ENCODE peak calls at places on chromosomes 11 and 22, in six cellular contexts. I is body of pancreas, C is prostate gland, D is ovary, U is tibial nerve, N is esophagus squamous epithelium. O is an unnamed sample.
A peak's percentile ranks its signal among the peaks of the same experiment; 100 is the strongest.

GRCh38 chr11:32713496-32713895 is 81.0 kb downstream of the CCDC73 start:
- DNase-seq in I (no peak), C (no peak), D (no peak), U (no peak), N (no peak), O (no peak)

GRCh38 chr11:18310800-18311340 is 11.1 kb downstream of the HPS5 start:
- DNase-seq in I (peak; percentile 18), C (no peak), D (no peak), U (no peak), N (no peak), O (no peak)

GRCh38 chr11:90288207-90288821 is 65.5 kb upstream of the CHORDC1 start:
- DNase-seq in I (no peak), C (no peak), D (no peak), U (no peak), N (no peak), O (no peak)

GRCh38 chr11:88307749-88308425 is 29.6 kb downstream of the CTSC start:
- DNase-seq in I (no peak), C (no peak), D (no peak), U (no peak), N (no peak), O (no peak)

GRCh38 chr22:50548046-50548912 is 2.6 kb downstream of the KLHDC7B start:
- DNase-seq in I (no peak), C (no peak), D (no peak), U (no peak), N (no peak), O (no peak)

GRCh38 chr22:35930933-35931332 is 97.7 kb downstream of the RBFOX2 start:
- DNase-seq in I (peak; percentile 36), C (no peak), D (no peak), U (no peak), N (no peak), O (peak; percentile 38)

GRCh38 chr11:2988996-2989395 is 3.1 kb downstream of the NAP1L4 start:
- DNase-seq in I (no peak), C (no peak), D (no peak), U (no peak), N (no peak), O (no peak)

GRCh38 chr22:41780714-41781507 is 19.6 kb upstream of the CCDC134 start:
- DNase-seq in I (peak; percentile 33), C (no peak), D (no peak), U (no peak), N (peak; percentile 70), O (peak; percentile 18)

GRCh38 chr11:79156031-79156430 is 284.8 kb downstream of the TENM4 start:
- DNase-seq in I (peak; percentile 15), C (no peak), D (no peak), U (no peak), N (no peak), O (no peak)

GRCh38 chr11:15985127-15985862 is 371.1 kb downstream of the SOX6 start:
- DNase-seq in I (no peak), C (no peak), D (no peak), U (no peak), N (no peak), O (no peak)

GRCh38 chr11:39745401-39745800 is 1714.1 kb downstream of the LRRC4C start:
- DNase-seq in I (no peak), C (no peak), D (no peak), U (no peak), N (no peak), O (no peak)

GRCh38 chr11:107387666-107388065 is 70.0 kb downstream of the CWF19L2 start:
- DNase-seq in I (no peak), C (no peak), D (no peak), U (no peak), N (no peak), O (no peak)

GRCh38 chr11:69638941-69639681 is 1.8 kb upstream of the CCND1 start:
- DNase-seq in I (peak; percentile 86), C (peak; percentile 96), D (peak; percentile 33), U (peak; percentile 77), N (no peak), O (peak; percentile 80)

GRCh38 chr22:17726561-17727243 is 47.6 kb downstream of the BID start:
- DNase-seq in I (no peak), C (no peak), D (no peak), U (no peak), N (no peak), O (no peak)

GRCh38 chr22:46061431-46062231 is 84.7 kb upstream of the WNT7B start:
- DNase-seq in I (peak; percentile 16), C (no peak), D (no peak), U (peak; percentile 19), N (no peak), O (peak; percentile 19)

GRCh38 chr22:29635734-29636357 is 32.4 kb downstream of the NF2 start:
- DNase-seq in I (no peak), C (peak; percentile 19), D (no peak), U (no peak), N (no peak), O (no peak)

GRCh38 chr22:46139895-46140350 is 10.4 kb upstream of the PPARA start:
- DNase-seq in I (peak; percentile 72), C (no peak), D (peak; percentile 78), U (no peak), N (no peak), O (no peak)

GRCh38 chr11:110196884-110197420 is 99.5 kb downstream of the RDX start:
- DNase-seq in I (no peak), C (no peak), D (no peak), U (no peak), N (no peak), O (no peak)

GRCh38 chr22:39117585-39118191 is 20.6 kb downstream of the APOBEC3H start:
- DNase-seq in I (peak; percentile 61), C (peak; percentile 36), D (no peak), U (no peak), N (no peak), O (no peak)

GRCh38 chr11:17564687-17565042 is 17.6 kb downstream of the OTOG start:
- DNase-seq in I (no peak), C (no peak), D (no peak), U (no peak), N (no peak), O (no peak)

GRCh38 chr11:128488471-128488870 is 98.9 kb downstream of the ETS1 start:
- DNase-seq in I (no peak), C (no peak), D (no peak), U (no peak), N (no peak), O (no peak)

GRCh38 chr11:33379931-33380330 is 122.8 kb downstream of the HIPK3 start:
- DNase-seq in I (no peak), C (no peak), D (no peak), U (no peak), N (no peak), O (no peak)

DNA sequence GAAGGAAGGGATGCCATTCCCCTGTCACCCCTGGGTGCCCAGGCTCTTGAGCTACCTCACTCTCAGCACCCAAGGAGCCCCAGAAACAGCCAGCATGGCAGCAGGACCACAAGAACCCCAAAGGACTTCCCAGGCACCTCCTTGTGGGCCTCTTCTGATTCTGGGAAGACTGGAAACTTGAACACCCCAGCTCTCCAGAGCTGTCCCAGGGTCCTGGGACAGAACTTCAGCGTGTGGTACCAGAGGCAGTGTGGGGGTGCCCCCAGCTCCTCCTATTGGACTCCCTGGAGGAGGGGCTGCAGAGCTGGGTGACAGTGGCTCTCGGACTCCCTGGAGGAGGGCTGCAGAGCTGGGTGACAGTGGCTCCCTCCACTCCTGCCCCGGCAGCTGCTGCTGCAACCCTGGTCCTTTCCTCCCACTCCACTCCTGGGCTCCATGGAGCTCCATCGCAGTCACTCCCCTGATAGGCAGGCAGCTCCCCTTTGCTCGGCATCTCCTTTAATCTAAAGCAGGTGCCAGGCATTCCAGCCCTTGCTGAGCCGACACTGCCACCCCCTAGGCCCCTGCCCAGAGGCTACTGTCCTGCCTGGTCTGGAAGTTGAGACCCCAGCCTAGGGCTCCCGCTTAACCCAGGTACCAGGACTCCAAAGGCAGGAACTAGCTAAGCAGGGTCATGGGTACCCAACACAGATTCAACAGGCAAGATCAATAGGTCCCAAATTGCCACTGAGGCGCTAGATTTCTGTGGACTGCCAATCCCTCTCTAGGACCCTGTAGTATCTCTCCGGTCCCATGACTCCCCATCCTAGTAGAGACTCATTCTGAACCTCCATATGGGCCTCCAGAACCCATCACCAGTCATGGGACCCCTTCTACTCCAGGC is 2.7 kb downstream of the BCL9L start:
- DNase-seq in I (no peak), C (no peak), D (peak; percentile 24), U (no peak), N (no peak), O (no peak)
- H3K4me1 ChIP-seq in I (peaks cover 81% of the 10 kb centered on the region), C (peaks cover 57% of the 10 kb centered on the region), D (peaks cover 23% of the 10 kb centered on the region), U (peaks cover 66% of the 10 kb centered on the region), N (peaks cover 74% of the 10 kb centered on the region), O (peaks cover 33% of the 10 kb centered on the region)

GRCh38 chr11:36013950-36014349 is 70.1 kb downstream of the LDLRAD3 start:
- DNase-seq in I (no peak), C (no peak), D (no peak), U (no peak), N (no peak), O (no peak)

GRCh38 chr11:36014499-36014898 is 70.6 kb downstream of the LDLRAD3 start:
- DNase-seq in I (no peak), C (no peak), D (no peak), U (no peak), N (no peak), O (no peak)

GRCh38 chr11:36011574-36011973 is 67.7 kb downstream of the LDLRAD3 start:
- DNase-seq in I (no peak), C (no peak), D (no peak), U (no peak), N (no peak), O (no peak)

GRCh38 chr11:36012410-36012809 is 68.5 kb downstream of the LDLRAD3 start:
- DNase-seq in I (no peak), C (no peak), D (no peak), U (no peak), N (no peak), O (no peak)

DNA sequence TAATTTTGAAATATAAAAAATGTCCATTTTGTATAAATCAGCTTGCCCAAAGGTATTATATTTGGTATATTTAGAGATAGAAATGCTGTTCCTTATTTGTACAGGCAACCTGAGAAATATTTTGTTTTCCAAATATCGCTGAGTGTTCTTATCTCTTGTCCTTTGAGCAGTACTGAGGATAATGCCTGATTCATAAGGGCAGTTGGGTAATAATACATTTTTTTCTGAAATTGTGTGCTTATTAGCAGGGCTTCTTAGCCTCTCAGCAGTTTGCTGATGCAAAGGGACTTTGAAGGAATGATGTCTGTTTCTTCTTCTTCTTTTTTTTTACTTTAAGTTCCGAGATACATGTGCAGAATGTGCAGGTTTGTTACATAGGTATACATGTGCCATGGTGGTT is 69.1 kb downstream of the LDLRAD3 start:
- DNase-seq in I (no peak), C (no peak), D (no peak), U (no peak), N (no peak), O (no peak)
- TF ChIP-seq CTCF in I (no peak), C (no peak), D (no peak), U (no peak), N (no peak), O (no peak)

DNA sequence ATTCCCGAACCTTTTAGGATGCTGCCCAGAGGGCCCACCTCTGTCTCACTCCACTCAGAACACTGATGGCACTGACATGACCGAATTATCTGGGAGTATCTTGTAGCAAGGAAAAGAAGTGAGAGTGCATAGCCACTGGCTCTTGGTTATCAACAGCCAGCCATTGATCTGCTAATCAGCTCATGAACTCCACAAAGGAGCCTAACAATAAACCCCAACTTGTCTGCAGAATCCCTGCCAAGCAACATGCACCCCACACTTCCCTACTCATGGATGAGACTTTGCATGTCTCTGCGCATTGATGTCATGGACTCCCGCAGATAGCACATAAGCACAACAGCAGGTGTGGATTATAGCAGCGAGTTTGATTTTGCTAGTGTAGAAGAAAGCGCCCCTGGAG is 1538.9 kb upstream of the RAG2 start:
- DNase-seq in I (no peak), C (no peak), D (no peak), U (no peak), N (no peak), O (no peak)
- TF ChIP-seq POLR2A in I (no peak), C (no peak), D (no peak), U (no peak), N (no peak), O (no peak)

GRCh38 chr11:64234840-64235379 is 526 bp downstream of the VEGFB start:
- DNase-seq in I (peak; percentile 69), C (no peak), D (no peak), U (no peak), N (no peak), O (no peak)
- H3K4me1 ChIP-seq in I (peaks cover 76% of the 10 kb centered on the region), C (peaks cover 20% of the 10 kb centered on the region), D (peaks cover 10% of the 10 kb centered on the region), U (peaks cover 19% of the 10 kb centered on the region), N (peaks cover 63% of the 10 kb centered on the region), O (peaks cover 4% of the 10 kb centered on the region)